ENCODE peak calls at places on chromosomes 3 and 15, in ten cellular contexts. N is tibial nerve; Q is stimulated activated CD4-positive, alpha-beta T cell treated with anti-CD3 and anti-CD28 coated beads, Interleukin-12 subunit alpha, Interleukin-12 subunit beta, amount 100 ng/mL, for 48 hours; V is Daoy; E is A549; X is CD4-positive, alpha-beta T cell; G is mucosa of gallbladder; I is fibroblast of mammary gland; K is CD4-positive, CD25-positive, alpha-beta regulatory T cell; C is activated naive CD4-positive, alpha-beta T cell. D is an unnamed sample.

GRCh38 chr3:186255703-186256331 is 106.2 kb downstream of the DGKG start:
- DNase-seq in N (no peak), Q (no peak), V (no peak), E (no peak), X (no peak), G (no peak), I (no peak), K (no peak), C (no peak), D (no peak)

GRCh38 chr3:24578324-24578723 is 83.7 kb upstream of the THRB start:
- DNase-seq in N (no peak), Q (no peak), V (no peak), E (no peak), X (no peak), G (no peak), I (no peak), K (no peak), C (no peak), D (no peak)

GRCh38 chr3:133661454-133662255 is at the start of gene TOPBP1:
- DNase-seq in N (peak; percentile 61), Q (peak; percentile 85), V (peak; percentile 92), E (peak; percentile 73), X (peak; percentile 74), G (peak; percentile 82), I (peak; percentile 61), K (peak; percentile 84), C (peak; percentile 76), D (peak; percentile 15)

GRCh38 chr3:107641572-107642307 is 119.0 kb downstream of the BBX start:
- DNase-seq in N (no peak), Q (no peak), V (no peak), E (no peak), X (no peak), G (no peak), I (peak; percentile 74), K (no peak), C (no peak), D (no peak)

GRCh38 chr15:81469154-81469553 is 95.1 kb upstream of the TMC3 start:
- DNase-seq in N (no peak), Q (no peak), V (no peak), E (no peak), X (no peak), G (no peak), I (no peak), K (no peak), C (no peak), D (no peak)

GRCh38 chr3:69391554-69391953 is 5.7 kb upstream of the FRMD4B start:
- DNase-seq in N (no peak), Q (no peak), V (no peak), E (no peak), X (no peak), G (no peak), I (no peak), K (no peak), C (no peak), D (no peak)

GRCh38 chr15:83717010-83717409 is 63.1 kb downstream of the ADAMTSL3 start:
- DNase-seq in N (no peak), Q (no peak), V (no peak), E (no peak), X (no peak), G (no peak), I (no peak), K (no peak), C (no peak), D (no peak)

GRCh38 chr3:30368978-30369377 is 237.4 kb upstream of the TGFBR2 start:
- DNase-seq in N (no peak), Q (no peak), V (no peak), E (no peak), X (no peak), G (no peak), I (peak; percentile 88), K (no peak), C (no peak), D (no peak)

GRCh38 chr3:178260887-178261286 is 275.3 kb upstream of the KCNMB2 start:
- DNase-seq in N (no peak), Q (no peak), V (no peak), E (no peak), X (no peak), G (no peak), I (no peak), K (no peak), C (no peak), D (no peak)

GRCh38 chr3:77935418-77935817 is 895.5 kb downstream of the ROBO2 start:
- DNase-seq in N (no peak), Q (no peak), V (no peak), E (no peak), X (no peak), G (no peak), I (no peak), K (no peak), C (no peak), D (no peak)

GRCh38 chr3:122077293-122078234 is 22.4 kb downstream of the CD86 start:
- DNase-seq in N (no peak), Q (no peak), V (no peak), E (no peak), X (no peak), G (no peak), I (no peak), K (no peak), C (no peak), D (no peak)

GRCh38 chr15:68197661-68198437 is 7.3 kb downstream of the CALML4 start:
- DNase-seq in N (no peak), Q (no peak), V (no peak), E (no peak), X (no peak), G (peak; percentile 5), I (no peak), K (no peak), C (no peak), D (no peak)

GRCh38 chr15:31254431-31255175 is 72.0 kb upstream of the KLF13 start:
- DNase-seq in N (peak; percentile 85), Q (no peak), V (peak; percentile 20), E (no peak), X (no peak), G (no peak), I (peak; percentile 38), K (no peak), C (no peak), D (no peak)

D was measured in amniotic stem cell.